ENCODE peak calls at places on chromosomes 4 and X, in seven cellular contexts. V is H1, X is HCT116, F is NT2/D1, P is SK-N-SH, N is HepG2, A is GM12878. E is an unnamed sample.

GRCh38 chr4:33160126-33160525 is 2440.0 kb downstream of the PCDH7 start:
- DNase-seq in V (no peak), X (peak; percentile 22), P (no peak), N (no peak), F (no peak), A (no peak), E (no peak)

GRCh38 chr4:4593596-4593995 is 51.7 kb upstream of the STX18 start:
- DNase-seq in V (no peak), P (no peak), A (no peak), X (no peak), N (no peak), F (no peak), E (no peak)

GRCh38 chr4:41299486-41299885 is 42.8 kb downstream of the UCHL1 start:
- DNase-seq in A (no peak), P (no peak), X (no peak), N (no peak), F (no peak), V (no peak), E (no peak)

GRCh38 chrX:19799319-19800182 is 87.8 kb downstream of the SH3KBP1 start:
- DNase-seq in V (no peak), A (no peak), N (no peak), P (no peak), F (no peak), X (no peak), E (no peak)

GRCh38 chrX:110846071-110846470 is 50.5 kb upstream of the CHRDL1 start:
- DNase-seq in V (no peak), P (no peak), X (no peak), N (no peak), F (no peak), A (no peak), E (no peak)

GRCh38 chrX:119692241-119693031 is 532 bp downstream of the SEPTIN6 start:
- DNase-seq in P (peak; percentile 68), F (no peak), V (no peak), X (no peak), A (no peak), N (no peak), E (peak; percentile 65)

GRCh38 chr4:73705721-73706120 is 34.6 kb upstream of the CXCL8 start:
- DNase-seq in A (no peak), N (no peak), P (no peak), V (no peak), X (no peak), F (no peak), E (no peak)

GRCh38 chr4:385934-386707 is 48.5 kb downstream of the ZNF141 start:
- DNase-seq in N (no peak), X (no peak), F (peak; percentile 88), A (no peak), V (no peak), P (peak; percentile 9), E (no peak)

GRCh38 chr4:176302283-176303275 is 17.2 kb upstream of the SPCS3 start:
- DNase-seq in N (no peak), V (no peak), F (no peak), A (no peak), P (no peak), X (peak; percentile 22), E (no peak)

GRCh38 chrX:13007519-13008188 is 32.7 kb downstream of the TMSB4X start:
- DNase-seq in V (no peak), N (no peak), F (no peak), P (no peak), A (no peak), X (no peak), E (no peak)

GRCh38 chr4:23788460-23788859 is 101.4 kb downstream of the PPARGC1A start:
- DNase-seq in V (no peak), P (no peak), N (peak; percentile 47), F (no peak), X (no peak), A (no peak), E (no peak)

GRCh38 chr4:159445671-159446070 is 342.8 kb downstream of the RAPGEF2 start:
- DNase-seq in A (no peak), V (no peak), N (no peak), P (no peak), F (no peak), X (no peak), E (no peak)

GRCh38 chrX:19888419-19888879 is 1.0 kb upstream of the SH3KBP1 start:
- DNase-seq in P (peak; percentile 70), F (peak; percentile 58), V (no peak), A (no peak), N (peak; percentile 78), X (peak; percentile 53), E (peak; percentile 24)

GRCh38 chr4:74415602-74416300 is 29.2 kb upstream of the AREG start:
- DNase-seq in A (no peak), F (no peak), X (no peak), V (no peak), N (no peak), P (no peak), E (no peak)

GRCh38 chr4:11954093-11954492 is 525.4 kb upstream of the HS3ST1 start:
- DNase-seq in F (peak; percentile 62), A (no peak), P (no peak), N (no peak), X (peak; percentile 44), V (peak; percentile 19), E (peak; percentile 8)

GRCh38 chrX:96575011-96575410 is 109.6 kb upstream of the DIAPH2 start:
- DNase-seq in X (no peak), A (no peak), N (no peak), P (no peak), V (no peak), F (no peak), E (no peak)

GRCh38 chrX:96579252-96579651 is 105.4 kb upstream of the DIAPH2 start:
- DNase-seq in V (no peak), A (no peak), P (no peak), X (no peak), F (no peak), N (no peak), E (no peak)

DNA sequence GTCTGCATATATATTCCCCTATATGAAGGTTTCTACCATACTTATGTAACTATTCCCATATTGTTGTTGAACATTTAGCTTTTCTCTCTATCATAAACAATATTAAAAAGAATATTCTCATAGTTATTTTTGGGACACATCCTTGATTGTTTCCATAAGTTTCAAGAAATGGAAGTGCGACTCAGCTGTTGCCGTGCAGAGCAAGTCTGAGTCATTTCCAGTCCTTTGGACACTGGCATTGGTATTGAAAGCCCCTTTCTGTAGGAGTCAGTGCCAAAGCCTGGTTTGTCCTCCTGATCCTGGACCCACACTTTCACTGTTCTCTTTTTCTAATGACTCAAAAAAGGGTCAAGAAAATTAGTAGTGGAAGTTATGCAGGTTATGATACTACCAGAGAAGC is 108.3 kb upstream of the DIAPH2 start:
- DNase-seq in V (no peak), A (no peak), X (no peak), N (no peak), P (no peak), F (no peak), E (no peak)
- TF ChIP-seq YY1 in V (no peak), A (no peak), X (no peak), N (no peak), P (no peak), F (no peak), E (no peak)

DNA sequence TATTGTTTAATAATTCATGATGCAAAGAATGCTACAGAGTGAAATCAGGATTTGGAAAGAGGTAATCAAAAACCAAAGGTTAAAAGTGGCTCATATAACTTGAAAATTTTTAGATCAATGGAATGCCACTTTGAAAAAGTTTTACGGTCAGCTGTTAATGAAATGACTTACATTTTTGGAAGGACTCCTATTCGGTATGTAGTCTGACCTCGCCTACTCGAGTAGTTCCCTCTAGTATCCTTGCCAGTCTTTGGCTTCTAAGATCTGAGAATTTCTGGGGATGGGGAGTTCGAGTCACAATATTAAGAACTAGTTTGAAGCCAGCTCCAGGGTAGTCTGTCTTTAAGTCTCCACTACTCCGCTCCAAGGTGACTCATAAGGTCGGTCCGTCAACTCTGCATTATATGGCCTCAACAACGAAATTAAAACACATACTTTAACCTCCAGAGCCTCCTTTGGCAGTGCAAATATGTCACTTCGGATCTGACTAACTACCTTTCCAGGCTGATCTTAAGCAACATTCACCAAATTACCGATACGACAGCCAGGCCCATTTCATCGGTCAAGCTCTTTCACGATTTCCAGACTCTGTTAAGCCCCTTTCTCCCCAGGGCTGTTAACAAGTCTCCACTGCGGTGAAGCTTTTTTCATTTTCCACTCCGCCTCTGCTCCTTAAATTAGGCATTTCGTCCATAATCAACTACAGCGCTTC is 718 bp upstream of the NAA15 start:
- DNase-seq in A (peak; percentile 36), P (peak; percentile 38), F (no peak), X (no peak), V (no peak), N (no peak), E (peak; percentile 36)
- TF ChIP-seq YY1 in A (no peak), P (no peak), F (no peak), X (no peak), V (no peak), N (no peak), E (no peak)

DNA sequence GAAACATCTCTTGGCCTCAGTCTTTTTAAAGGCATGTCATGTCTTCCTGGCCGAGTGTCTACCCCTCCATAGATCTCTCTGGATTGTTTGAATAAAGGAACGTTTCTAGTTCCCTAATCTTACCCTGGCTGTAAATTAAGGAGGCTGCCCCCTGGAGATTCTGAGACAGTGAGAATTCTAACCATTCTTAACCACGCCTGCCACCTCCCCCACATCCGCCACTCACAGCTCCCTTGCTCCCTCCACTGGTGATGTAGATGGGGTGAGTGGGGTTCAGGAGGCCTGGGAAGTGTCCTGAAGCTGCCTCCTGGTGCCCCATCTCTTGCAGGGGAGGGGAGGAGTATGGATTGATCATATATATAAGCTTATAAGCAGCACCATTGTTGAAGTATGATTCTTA is 48.0 kb upstream of the TRIM2 start:
- DNase-seq in P (no peak), N (no peak), A (no peak), X (no peak), V (no peak), F (no peak), E (peak; percentile 57)
- TF ChIP-seq YY1 in P (no peak), N (no peak), A (no peak), X (no peak), V (no peak), F (no peak), E (no peak)

GRCh38 chr4:184962125-184962638 is 56.1 kb upstream of the HELT start:
- DNase-seq in X (no peak), V (no peak), P (no peak), N (no peak), F (no peak), A (no peak), E (no peak)

GRCh38 chr4:184959786-184960185 is 58.5 kb upstream of the HELT start:
- DNase-seq in F (no peak), X (no peak), P (no peak), V (no peak), N (no peak), A (no peak), E (no peak)

GRCh38 chr4:184959309-184959708 is 59.0 kb upstream of the HELT start:
- DNase-seq in P (no peak), X (no peak), V (no peak), A (no peak), F (no peak), N (no peak), E (no peak)

GRCh38 chr4:184961693-184962092 is 56.6 kb upstream of the HELT start:
- DNase-seq in P (no peak), X (no peak), F (no peak), N (no peak), V (no peak), A (no peak), E (peak; percentile 57)

DNA sequence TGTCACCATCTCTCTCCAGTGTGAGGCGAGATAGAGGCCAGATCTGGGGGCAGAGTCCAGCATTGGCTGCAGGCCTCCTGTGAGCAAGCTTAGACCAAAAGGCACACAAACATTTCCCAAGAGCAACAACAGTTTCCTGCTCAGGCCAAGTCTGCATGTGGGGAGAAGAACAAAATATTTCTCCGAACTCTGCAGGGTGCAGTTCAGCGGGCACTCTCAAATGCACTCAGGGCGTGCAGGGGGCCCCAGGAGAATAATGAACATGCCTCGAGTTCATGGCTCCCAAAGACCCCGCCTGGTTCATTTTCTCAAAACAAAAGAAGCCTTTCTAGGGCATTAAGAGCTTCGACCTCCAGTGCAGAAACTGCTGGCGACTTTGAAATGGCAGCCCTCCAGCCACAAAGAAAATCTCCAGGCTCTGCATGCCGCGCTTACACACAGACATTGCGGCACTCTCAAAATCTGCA is 57.8 kb upstream of the HELT start:
- DNase-seq in P (no peak), A (no peak), V (no peak), X (no peak), N (peak; percentile 54), F (no peak), E (no peak)
- TF ChIP-seq YY1 in P (no peak), A (no peak), V (no peak), X (no peak), N (no peak), F (no peak), E (no peak)

E was measured in K562.